ENCODE peak calls at places on chromosomes 7 and 10, in four cellular contexts. L is fibroblast of mammary gland, S is Calu3, E is GM10248. Y is an unnamed sample.
A peak's percentile ranks its signal among the peaks of the same experiment; 100 is the strongest.

GRCh38 chr10:90919683-90920574 is 958 bp downstream of the ANKRD1 start:
- DNase-seq in E (no peak), S (no peak), L (no peak), Y (no peak)

GRCh38 chr10:131041361-131041916 is 270.1 kb downstream of the TCERG1L start:
- DNase-seq in E (no peak), L (no peak), S (no peak), Y (no peak)

GRCh38 chr7:22427122-22427503 is 70.2 kb upstream of the RAPGEF5 start:
- DNase-seq in S (no peak), E (no peak), L (no peak), Y (no peak)

GRCh38 chr7:47666164-47666862 is 84.4 kb upstream of the TNS3 start:
- DNase-seq in E (no peak), L (no peak), S (peak; percentile 36), Y (no peak)

GRCh38 chr7:126447984-126448383 is 804.8 kb downstream of the GRM8 start:
- DNase-seq in E (no peak), S (no peak), L (no peak), Y (no peak)

GRCh38 chr7:23691320-23691719 is 11.3 kb downstream of the FAM221A start:
- DNase-seq in L (no peak), S (no peak), E (no peak), Y (no peak)

GRCh38 chr10:79359816-79360498 is 12.7 kb downstream of the PPIF start:
- DNase-seq in E (peak; percentile 7), L (no peak), S (no peak), Y (no peak)

GRCh38 chr10:118343115-118343514 is 991 bp upstream of the FAM204A start:
- DNase-seq in L (peak; percentile 69), S (no peak), E (no peak), Y (no peak)

GRCh38 chr7:1123721-1124120 is 35.8 kb downstream of the GPER1 start:
- DNase-seq in L (peak; percentile 91), S (no peak), E (no peak), Y (no peak)

GRCh38 chr7:1068013-1068412 is 19.9 kb upstream of the GPER1 start:
- DNase-seq in E (no peak), L (no peak), S (no peak), Y (no peak)

GRCh38 chr7:27188666-27189559 is 3.9 kb upstream of the HOXA11 start:
- DNase-seq in L (no peak), S (no peak), E (no peak), Y (peak; percentile 64)

GRCh38 chr10:78045237-78045636 is 11.6 kb downstream of the RPS24 start:
- DNase-seq in S (no peak), E (peak; percentile 69), L (no peak), Y (peak; percentile 65)

GRCh38 chr7:4794591-4795350 is 19.3 kb downstream of the AP5Z1 start:
- DNase-seq in S (no peak), E (no peak), L (no peak), Y (no peak)

GRCh38 chr10:128701381-128701780 is 575.2 kb upstream of the MKI67 start:
- DNase-seq in S (no peak), E (no peak), L (no peak), Y (no peak)

GRCh38 chr7:150784954-150785353 is 15.2 kb downstream of the TMEM176B start:
- DNase-seq in S (no peak), E (no peak), L (peak; percentile 84), Y (no peak)

GRCh38 chr7:139635521-139636240 is 112.2 kb downstream of the CLEC2L start:
- DNase-seq in L (no peak), E (no peak), S (no peak), Y (peak; percentile 82)

GRCh38 chr10:13984647-13985155 is 346.0 kb downstream of the FRMD4A start:
- DNase-seq in L (peak; percentile 99), S (no peak), E (no peak), Y (no peak)

GRCh38 chr10:12419279-12419847 is 70.0 kb downstream of the CAMK1D start:
- DNase-seq in L (peak; percentile 99), S (peak; percentile 31), E (no peak), Y (peak; percentile 91)

GRCh38 chr7:5484921-5485320 is 61.3 kb upstream of the TNRC18 start:
- DNase-seq in E (no peak), L (no peak), S (no peak), Y (no peak)

GRCh38 chr7:101987494-101987893 is 170.1 kb downstream of the CUX1 start:
- DNase-seq in S (no peak), E (no peak), L (no peak), Y (no peak)

GRCh38 chr10:10552948-10553347 is 464.7 kb upstream of the CELF2 start:
- DNase-seq in L (no peak), E (no peak), S (no peak), Y (no peak)

GRCh38 chr7:481219-481930 is 38.3 kb downstream of the PDGFA start:
- DNase-seq in S (no peak), E (no peak), L (no peak), Y (no peak)

GRCh38 chr7:84337386-84337785 is 142.8 kb upstream of the SEMA3A start:
- DNase-seq in L (peak; percentile 88), S (no peak), E (no peak), Y (no peak)

GRCh38 chr7:102055181-102055976 is 231.3 kb upstream of the SH2B2 start:
- DNase-seq in E (no peak), S (no peak), L (no peak), Y (no peak)

GRCh38 chr10:72084094-72084459 is 4.3 kb downstream of the SPOCK2 start:
- DNase-seq in E (no peak), L (no peak), S (no peak), Y (peak; percentile 87)

GRCh38 chr10:23314835-23315239 is 29.8 kb downstream of the C10orf67 start:
- DNase-seq in L (peak; percentile 91), S (peak; percentile 67), E (peak; percentile 48), Y (peak; percentile 64)

GRCh38 chr7:67209256-67209655 is 212.6 kb downstream of the TYW1 start:
- DNase-seq in E (no peak), L (no peak), S (no peak), Y (no peak)

GRCh38 chr7:39073432-39073831 is 95.7 kb downstream of the POU6F2 start:
- DNase-seq in E (no peak), L (no peak), S (no peak), Y (no peak)

GRCh38 chr7:90749774-90750173 is 153.7 kb downstream of the CDK14 start:
- DNase-seq in L (peak; percentile 36), S (no peak), E (no peak), Y (no peak)

GRCh38 chr10:71846816-71847215 is 4.2 kb downstream of the PSAP start:
- DNase-seq in S (no peak), E (no peak), L (no peak), Y (no peak)

GRCh38 chr10:105189464-105189800 is 548.3 kb downstream of the SORCS3 start:
- DNase-seq in S (no peak), E (no peak), L (peak; percentile 42), Y (no peak)

GRCh38 chr10:13515467-13515866 is 13.3 kb downstream of the BEND7 start:
- DNase-seq in E (no peak), S (no peak), L (no peak), Y (no peak)

GRCh38 chr10:19563424-19564141 is 252.6 kb upstream of the PLXDC2 start:
- DNase-seq in E (no peak), S (no peak), L (no peak), Y (no peak)

GRCh38 chr7:618539-619355 is 99.1 kb upstream of the PDGFA start:
- DNase-seq in S (no peak), L (no peak), E (no peak), Y (peak; percentile 91)

GRCh38 chr10:1109795-1110673 is 53.8 kb downstream of the WDR37 start:
- DNase-seq in E (peak; percentile 75), L (peak; percentile 72), S (peak; percentile 50), Y (peak; percentile 90)

GRCh38 chr10:60123172-60123571 is 216.8 kb upstream of the CCDC6 start:
- DNase-seq in L (peak; percentile 97), S (peak; percentile 60), E (no peak), Y (no peak)

GRCh38 chr7:45183711-45184210 is 26.2 kb downstream of the RAMP3 start:
- DNase-seq in S (no peak), L (no peak), E (no peak), Y (no peak)

GRCh38 chr7:45184326-45185027 is 26.9 kb downstream of the RAMP3 start:
- DNase-seq in L (no peak), E (no peak), S (no peak), Y (no peak)

GRCh38 chr7:45186261-45186813 is 28.7 kb downstream of the RAMP3 start:
- DNase-seq in E (no peak), L (no peak), S (no peak), Y (no peak)

GRCh38 chr7:45185864-45186250 is 28.3 kb downstream of the RAMP3 start:
- DNase-seq in L (no peak), E (no peak), S (no peak), Y (no peak)

GRCh38 chr7:45185028-45185863 is 27.7 kb downstream of the RAMP3 start:
- DNase-seq in S (no peak), E (no peak), L (no peak), Y (no peak)
- TF ChIP-seq CTCF in S (no peak), E (no peak), L (no peak), Y (no peak)

GRCh38 chr10:17053513-17053912 is 76.1 kb downstream of the CUBN start:
- DNase-seq in E (no peak), L (no peak), S (no peak), Y (no peak)
- TF ChIP-seq CTCF in E (no peak), L (no peak), S (no peak), Y (no peak)

GRCh38 chr10:85790155-85790789 is 576.3 kb downstream of the GRID1 start:
- DNase-seq in E (no peak), L (no peak), S (no peak), Y (no peak)

GRCh38 chr10:85792533-85792858 is 574.1 kb downstream of the GRID1 start:
- DNase-seq in L (no peak), S (no peak), E (no peak), Y (no peak)

GRCh38 chr10:85794553-85794952 is 572.0 kb downstream of the GRID1 start:
- DNase-seq in E (no peak), S (no peak), L (no peak), Y (no peak)

GRCh38 chr10:85789125-85789524 is 577.5 kb downstream of the GRID1 start:
- DNase-seq in E (no peak), S (no peak), L (no peak), Y (no peak)

GRCh38 chr10:85791846-85792532 is 574.6 kb downstream of the GRID1 start:
- DNase-seq in E (no peak), S (peak; percentile 6), L (peak; percentile 14), Y (peak; percentile 7)
- TF ChIP-seq CTCF in E (no peak), S (no peak), L (peak; percentile 8), Y (no peak)

GRCh38 chr10:103232772-103233488 is 12.8 kb upstream of the RPEL1 start:
- DNase-seq in L (peak; percentile 59), E (no peak), S (no peak), Y (no peak)

GRCh38 chr10:103235775-103236174 is 9.9 kb upstream of the RPEL1 start:
- DNase-seq in S (no peak), L (no peak), E (no peak), Y (no peak)

GRCh38 chr10:103241262-103242011 is 4.2 kb upstream of the RPEL1 start:
- DNase-seq in S (peak; percentile 82), E (no peak), L (peak; percentile 20), Y (no peak)

GRCh38 chr10:103238506-103239252 is 7.0 kb upstream of the RPEL1 start:
- DNase-seq in L (peak; percentile 55), E (no peak), S (peak; percentile 80), Y (no peak)
- TF ChIP-seq CTCF in L (peak; percentile 48), E (no peak), S (peak; percentile 41), Y (no peak)

GRCh38 chr7:128794020-128794419 is 2.3 kb downstream of the CCDC136 start:
- DNase-seq in L (no peak), S (peak; percentile 42), E (peak; percentile 37), Y (peak; percentile 54)
- TF ChIP-seq CTCF in L (peak; percentile 3), S (no peak), E (peak; percentile 38), Y (peak; percentile 26)

Y was measured in activated CD8-positive, alpha-beta T cell treated with anti-CD3 and anti-CD28 coated beads for 36 hours.